ENCODE peak calls at places on chromosomes 2 and 18, in six cellular contexts. K, E, V, H, G and P are unnamed samples.

GRCh38 chr18:21064347-21064746 is 47.3 kb downstream of the ROCK1 start:
- DNase-seq in G (no peak), H (no peak), E (no peak), V (no peak), K (no peak), P (no peak)

GRCh38 chr2:125167820-125168219 is 1142.7 kb downstream of the CNTNAP5 start:
- DNase-seq in G (no peak), V (no peak), K (no peak), H (no peak), E (no peak), P (no peak)

GRCh38 chr18:46035701-46036680 is 36.1 kb downstream of the PSTPIP2 start:
- DNase-seq in E (no peak), G (no peak), H (no peak), K (peak), V (no peak), P (no peak)

GRCh38 chr2:119517433-119517832 is 6.8 kb downstream of the SCTR start:
- DNase-seq in E (no peak), K (peak), G (peak), V (no peak), H (peak), P (peak)

GRCh38 chr18:48613589-48613988 is 74.8 kb downstream of the CTIF start:
- DNase-seq in H (no peak), E (no peak), V (no peak), G (no peak), K (peak), P (no peak)

GRCh38 chr2:144583741-144584453 is 64.0 kb upstream of the ZEB2 start:
- DNase-seq in H (no peak), K (no peak), G (no peak), V (no peak), E (no peak), P (no peak)

GRCh38 chr2:28390857-28391563 is 1.6 kb upstream of the FOSL2 start:
- DNase-seq in H (peak), V (no peak), K (peak), G (no peak), E (no peak), P (no peak)

GRCh38 chr2:160646684-160647444 is 153.3 kb upstream of the RBMS1 start:
- DNase-seq in V (no peak), E (no peak), G (no peak), K (no peak), H (no peak), P (no peak)

GRCh38 chr2:54486766-54487165 is 30.6 kb downstream of the SPTBN1 start:
- DNase-seq in K (no peak), H (no peak), V (no peak), G (no peak), E (no peak), P (no peak)

GRCh38 chr18:68121308-68121707 is 593.6 kb downstream of the TMX3 start:
- DNase-seq in H (no peak), G (no peak), V (no peak), K (no peak), E (no peak), P (no peak)

GRCh38 chr2:170820647-170821630 is 4.3 kb downstream of the GAD1 start:
- DNase-seq in H (peak), V (no peak), K (no peak), G (no peak), E (no peak), P (no peak)

GRCh38 chr2:91442246-91442905 is 2750.9 kb downstream of the RPIA start:
- DNase-seq in V (no peak), K (peak), H (peak), G (no peak), E (no peak), P (no peak)

GRCh38 chr2:165474621-165475269 is 5.2 kb downstream of the CSRNP3 start:
- DNase-seq in K (no peak), V (no peak), H (no peak), G (no peak), E (no peak), P (no peak)

GRCh38 chr2:204177977-204178522 is 241.5 kb downstream of the ICOS start:
- DNase-seq in E (peak), G (peak), K (no peak), V (peak), H (peak), P (no peak)

GRCh38 chr2:36267194-36267593 is 88.4 kb upstream of the CRIM1 start:
- DNase-seq in E (no peak), K (no peak), G (no peak), H (no peak), V (no peak), P (no peak)

GRCh38 chr2:74867841-74868658 is 34.1 kb downstream of the HK2 start:
- DNase-seq in H (no peak), G (no peak), E (no peak), K (no peak), V (no peak), P (no peak)

GRCh38 chr2:33552758-33553461 is 46.2 kb downstream of the FAM98A start:
- DNase-seq in K (no peak), H (no peak), G (peak), E (no peak), V (no peak), P (peak)

GRCh38 chr2:20501974-20502373 is 55.1 kb downstream of the RHOB start:
- DNase-seq in K (no peak), G (no peak), H (no peak), V (no peak), E (no peak), P (no peak)

GRCh38 chr2:94985636-94986035 is 39.9 kb upstream of the MAL start:
- DNase-seq in K (no peak), E (no peak), G (no peak), H (no peak), V (no peak), P (no peak)

GRCh38 chr2:131092409-131093065 is 723 bp downstream of the FAM168B start:
- DNase-seq in G (no peak), H (no peak), K (no peak), V (no peak), E (no peak), P (no peak)

GRCh38 chr2:222613715-222614331 is 42.1 kb downstream of the FARSB start:
- DNase-seq in V (no peak), H (peak), G (peak), E (no peak), K (peak), P (no peak)

GRCh38 chr2:30666307-30666874 is 140.9 kb downstream of the CAPN13 start:
- DNase-seq in K (no peak), G (peak), E (no peak), H (no peak), V (peak), P (peak)

GRCh38 chr2:177758591-177759371 is 313.8 kb downstream of the PDE11A start:
- DNase-seq in V (no peak), G (peak), E (peak), H (peak), K (peak), P (no peak)

GRCh38 chr18:12307251-12307736 is 747 bp upstream of the TUBB6 start:
- DNase-seq in E (no peak), V (no peak), K (peak), G (no peak), H (no peak), P (peak)

GRCh38 chr18:50816767-50817166 is 3.0 kb downstream of the MRO start:
- DNase-seq in E (no peak), V (no peak), H (no peak), G (no peak), K (no peak), P (no peak)

GRCh38 chr18:48800479-48800876 is 150.3 kb downstream of the SMAD7 start:
- DNase-seq in E (no peak), H (no peak), G (no peak), V (no peak), K (no peak), P (no peak)

GRCh38 chr18:49500136-49500921 is 13.3 kb upstream of the C18orf32 start:
- DNase-seq in E (no peak), K (no peak), G (no peak), H (no peak), V (no peak), P (no peak)

GRCh38 chr2:83900859-83901258 is 558.2 kb downstream of the SUCLG1 start:
- DNase-seq in V (no peak), H (no peak), K (no peak), E (no peak), G (no peak), P (no peak)

GRCh38 chr2:157324331-157324843 is 1.2 kb downstream of the ERMN start:
- DNase-seq in G (no peak), V (no peak), K (no peak), E (no peak), H (peak), P (no peak)

GRCh38 chr2:133109772-133110171 is 439.8 kb upstream of the LYPD1 start:
- DNase-seq in V (no peak), E (no peak), H (no peak), G (no peak), K (no peak), P (no peak)

GRCh38 chr2:28505361-28505760 is 9.5 kb downstream of the PLB1 start:
- DNase-seq in V (no peak), K (no peak), G (no peak), E (no peak), H (no peak), P (no peak)

GRCh38 chr18:79873449-79874110 is 75.8 kb downstream of the KCNG2 start:
- DNase-seq in K (no peak), H (no peak), E (no peak), V (no peak), G (no peak), P (no peak)

GRCh38 chr18:57251747-57252146 is 100.6 kb upstream of the ST8SIA3 start:
- DNase-seq in K (no peak), G (no peak), E (no peak), V (no peak), H (no peak), P (no peak)

GRCh38 chr2:230961091-230961491 is 34.8 kb upstream of the SPATA3 start:
- DNase-seq in E (no peak), K (no peak), G (no peak), H (no peak), V (no peak), P (no peak)

GRCh38 chr2:152407806-152408205 is 72.8 kb downstream of the FMNL2 start:
- DNase-seq in H (no peak), K (no peak), E (no peak), V (no peak), G (no peak), P (no peak)

GRCh38 chr2:128769457-128770142 is 450.9 kb upstream of the HS6ST1 start:
- DNase-seq in V (no peak), E (no peak), H (no peak), K (no peak), G (no peak), P (no peak)

GRCh38 chr2:224930990-224931389 is 111.3 kb downstream of the DOCK10 start:
- DNase-seq in H (no peak), K (no peak), V (no peak), G (no peak), E (no peak), P (no peak)

DNA sequence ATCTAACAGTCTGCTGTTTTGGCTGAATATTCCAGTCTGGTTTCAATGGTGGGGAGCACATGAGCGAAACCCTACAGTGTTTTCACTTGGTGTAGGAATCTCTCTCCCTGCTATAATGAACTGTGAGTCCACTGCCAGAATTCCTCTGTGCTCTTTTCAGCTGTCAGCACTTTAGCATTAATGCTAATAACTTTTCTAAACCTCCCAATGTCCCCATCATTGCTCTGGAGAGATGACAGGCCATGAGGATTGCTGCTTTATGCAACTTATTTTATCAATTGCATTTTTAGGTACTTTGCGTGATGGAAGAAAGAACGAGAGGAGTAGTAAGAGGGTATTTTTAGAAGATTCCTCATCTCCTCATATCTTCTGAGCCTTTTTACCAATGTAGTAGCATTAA is 25.3 kb downstream of the STK39 start:
- DNase-seq in V (no peak), G (no peak), E (no peak), H (no peak), K (no peak), P (no peak)
- TF ChIP-seq GABPA in V (no peak), G (no peak), E (no peak), H (no peak), K (no peak), P (no peak)

GRCh38 chr18:24368749-24369148 is 28.9 kb downstream of the OSBPL1A start:
- DNase-seq in G (no peak), H (no peak), K (no peak), E (no peak), V (no peak), P (no peak)

GRCh38 chr18:24372279-24372678 is 25.3 kb downstream of the OSBPL1A start:
- DNase-seq in E (no peak), G (no peak), V (no peak), H (no peak), K (no peak), P (no peak)

GRCh38 chr18:24366328-24366727 is 31.3 kb downstream of the OSBPL1A start:
- DNase-seq in V (no peak), K (no peak), G (no peak), H (no peak), E (no peak), P (no peak)

GRCh38 chr18:24370120-24370519 is 27.5 kb downstream of the OSBPL1A start:
- DNase-seq in K (no peak), G (no peak), E (no peak), H (no peak), V (no peak), P (no peak)

GRCh38 chr18:24369420-24369819 is 28.2 kb downstream of the OSBPL1A start:
- DNase-seq in H (no peak), V (no peak), G (no peak), K (no peak), E (no peak), P (no peak)
- TF ChIP-seq GABPA in H (no peak), V (no peak), G (no peak), K (no peak), E (no peak), P (no peak)

DNA sequence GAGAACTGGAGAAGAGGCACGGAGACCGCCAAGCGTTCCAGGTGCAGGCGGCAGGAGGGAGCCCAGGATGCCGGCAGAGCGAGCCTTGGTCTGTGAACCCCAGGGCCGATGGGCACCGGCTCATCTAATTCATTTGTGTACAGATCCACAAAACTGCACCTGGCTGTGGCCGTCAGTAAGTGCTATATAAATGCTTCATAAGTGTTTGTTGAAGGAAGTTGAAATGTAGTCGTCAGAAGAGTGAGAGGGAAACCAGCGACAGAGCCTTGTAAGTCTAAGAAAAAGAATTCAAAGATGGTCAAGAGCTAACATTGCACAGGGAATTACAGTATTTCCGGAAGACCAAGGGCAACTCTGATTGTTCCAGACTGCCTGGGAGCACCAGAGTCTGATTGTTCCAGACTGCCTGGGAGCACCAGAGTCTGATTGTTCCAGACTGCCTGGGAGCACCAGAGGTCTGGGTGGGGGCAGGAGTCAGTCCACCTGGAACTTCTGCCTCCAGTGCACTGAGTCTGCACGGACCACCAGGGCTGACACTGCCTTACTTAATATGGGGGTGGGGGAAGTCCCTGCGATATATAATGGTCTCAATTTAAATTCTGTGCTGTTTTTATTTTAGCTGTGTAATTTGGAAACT is 112.3 kb downstream of the BCL2 start:
- DNase-seq in V (no peak), E (no peak), H (no peak), G (no peak), K (no peak), P (no peak)
- TF ChIP-seq GABPA in V (no peak), E (no peak), H (no peak), G (no peak), K (no peak), P (no peak)

GRCh38 chr2:138415891-138416494 is 85.6 kb upstream of the SPOPL start:
- DNase-seq in G (no peak), V (no peak), E (no peak), K (no peak), H (no peak), P (no peak)
- TF ChIP-seq GABPA in G (no peak), V (no peak), E (no peak), K (no peak), H (no peak), P (no peak)

GRCh38 chr2:12725238-12726187 is 8.8 kb downstream of the TRIB2 start:
- DNase-seq in H (no peak), V (no peak), K (no peak), G (no peak), E (no peak), P (no peak)
- TF ChIP-seq GABPA in H (no peak), V (no peak), K (no peak), G (no peak), E (no peak), P (no peak)

GRCh38 chr2:180540761-180541160 is 439.6 kb upstream of the UBE2E3 start:
- DNase-seq in H (no peak), V (no peak), G (no peak), K (no peak), E (no peak), P (no peak)

GRCh38 chr2:180542510-180542909 is 437.9 kb upstream of the UBE2E3 start:
- DNase-seq in H (no peak), V (no peak), G (no peak), E (no peak), K (no peak), P (no peak)

DNA sequence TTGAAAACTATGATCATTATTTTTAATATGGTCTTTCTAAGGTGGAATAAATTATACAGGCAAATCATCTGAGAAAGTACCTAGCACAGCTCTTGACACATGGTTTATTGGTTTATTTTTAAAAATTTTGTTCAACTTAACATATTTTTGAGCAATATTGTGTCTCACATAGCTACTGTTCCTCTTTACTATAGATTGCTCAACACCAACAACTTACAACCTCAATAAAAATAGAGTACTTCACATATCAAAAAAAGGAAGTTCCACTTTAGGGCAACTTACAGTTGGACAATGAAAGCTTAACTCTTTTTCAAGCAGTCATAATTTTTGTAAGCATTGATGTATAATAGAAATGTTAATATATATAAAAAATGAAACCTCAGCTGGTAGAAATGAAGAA is 440.9 kb upstream of the UBE2E3 start:
- DNase-seq in V (no peak), K (no peak), E (no peak), G (no peak), H (no peak), P (peak)
- TF ChIP-seq GABPA in V (no peak), K (no peak), E (no peak), G (no peak), H (no peak), P (no peak)

GRCh38 chr2:16755377-16755776 is 89.7 kb upstream of the CYRIA start:
- DNase-seq in V (no peak), H (no peak), K (no peak), G (no peak), E (no peak), P (no peak)

GRCh38 chr2:16756831-16757644 is 91.4 kb upstream of the CYRIA start:
- DNase-seq in V (peak), E (peak), G (peak), H (peak), K (peak), P (peak)
- TF ChIP-seq GABPA in V (no peak), E (no peak), G (no peak), H (no peak), K (no peak), P (no peak)

DNA sequence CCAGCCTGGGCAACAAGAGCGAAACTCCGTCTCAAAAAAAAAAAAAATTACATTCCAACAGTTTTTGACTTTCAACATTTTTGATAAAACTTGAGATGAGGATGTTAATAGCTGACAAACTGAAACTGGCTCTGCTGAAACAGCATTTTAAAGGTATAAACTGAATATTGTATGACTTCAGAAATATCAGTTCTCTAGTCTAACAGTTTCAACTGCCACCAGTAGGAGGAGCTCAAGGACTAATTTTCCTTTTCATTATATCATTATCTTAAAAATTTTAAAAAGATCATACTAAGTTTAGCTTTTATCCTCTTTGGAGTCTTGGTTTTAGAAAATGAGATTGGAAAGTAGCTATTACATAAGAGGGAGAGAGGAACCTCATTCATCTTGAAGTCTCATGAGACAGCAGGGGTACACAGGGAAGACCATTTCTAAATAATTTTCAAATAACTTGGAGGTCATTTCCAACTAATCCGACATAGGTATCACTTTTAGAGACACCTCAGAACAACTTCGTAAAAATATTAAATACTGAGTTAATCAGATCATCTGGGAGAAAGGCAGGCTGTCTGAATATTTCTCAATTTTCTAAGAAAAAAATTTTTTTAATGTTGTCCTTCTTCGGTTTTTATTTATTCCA is 37.6 kb upstream of the MCM6 start:
- DNase-seq in E (no peak), H (peak), V (no peak), G (peak), K (peak), P (peak)
- TF ChIP-seq GABPA in E (no peak), H (no peak), V (no peak), G (no peak), K (no peak), P (no peak)